ENCODE peak calls at places on chromosomes 13 and 19, in four cellular contexts. H is uterus, W is HCT116, O is suprapubic skin. E is an unnamed sample.

GRCh38 chr13:82976499-82976898 is 905.8 kb downstream of the SLITRK1 start:
- DNase-seq in W (no peak), H (no peak), O (no peak), E (no peak)

GRCh38 chr13:26589754-26590153 is 32.3 kb downstream of the WASF3 start:
- DNase-seq in O (no peak), W (no peak), H (peak; percentile 26), E (no peak)

GRCh38 chr13:107239213-107239612 is 671.3 kb upstream of the ARGLU1 start:
- DNase-seq in H (no peak), O (no peak), W (no peak), E (no peak)

GRCh38 chr19:50759886-50760285 is 10.4 kb upstream of the GPR32 start:
- DNase-seq in W (peak; percentile 69), O (no peak), H (no peak), E (no peak)

GRCh38 chr13:90701264-90701663 is 646.2 kb upstream of the MIR17HG start:
- DNase-seq in O (no peak), W (no peak), H (no peak), E (no peak)

GRCh38 chr13:102830646-102831045 is 15.2 kb upstream of the ERCC5 start:
- DNase-seq in W (no peak), H (no peak), O (no peak), E (no peak)

GRCh38 chr13:21785990-21786389 is 115.1 kb downstream of the FGF9 start:
- DNase-seq in W (no peak), O (no peak), H (no peak), E (no peak)

GRCh38 chr13:27132538-27132937 is 39.1 kb downstream of the USP12 start:
- DNase-seq in W (no peak), O (no peak), H (no peak), E (no peak)

GRCh38 chr13:42065414-42065813 is 17.0 kb downstream of the DGKH start:
- DNase-seq in W (no peak), H (no peak), O (no peak), E (no peak)

GRCh38 chr13:96229356-96229755 is 139.4 kb downstream of the HS6ST3 start:
- DNase-seq in H (no peak), W (peak; percentile 48), O (no peak), E (no peak)

GRCh38 chr13:43009506-43009905 is 13.9 kb upstream of the DNAJC15 start:
- DNase-seq in W (no peak), H (no peak), O (no peak), E (no peak)

GRCh38 chr13:34223984-34224383 is 406.0 kb downstream of the RFC3 start:
- DNase-seq in O (no peak), W (no peak), H (no peak), E (no peak)

GRCh38 chr13:80881495-80882482 is 540.9 kb upstream of the SPRY2 start:
- DNase-seq in H (no peak), O (no peak), W (no peak), E (no peak)

GRCh38 chr19:16714702-16715294 is 4.8 kb upstream of the NWD1 start:
- DNase-seq in H (no peak), W (peak; percentile 48), O (no peak), E (peak; percentile 40)

GRCh38 chr13:106182404-106182803 is 353.1 kb downstream of the EFNB2 start:
- DNase-seq in O (no peak), W (peak; percentile 35), H (no peak), E (no peak)

GRCh38 chr13:98207411-98207810 is 30.3 kb upstream of the RNF113B start:
- DNase-seq in W (no peak), O (no peak), H (no peak), E (no peak)

GRCh38 chr13:25744176-25744575 is 307.6 kb downstream of the SHISA2 start:
- DNase-seq in W (no peak), O (no peak), H (no peak), E (no peak)

GRCh38 chr13:110044521-110045200 is 258.3 kb upstream of the IRS2 start:
- DNase-seq in W (no peak), H (no peak), O (no peak), E (no peak)

GRCh38 chr19:2477141-2477710 is 1.3 kb downstream of the GADD45B start:
- DNase-seq in W (no peak), H (peak; percentile 39), O (no peak), E (peak; percentile 64)

GRCh38 chr19:50008532-50008931 is 16.6 kb downstream of the VRK3 start:
- DNase-seq in O (no peak), H (no peak), W (no peak), E (no peak)

GRCh38 chr19:12064266-12065099 is at the start of gene ZNF844:
- DNase-seq in H (peak; percentile 95), W (no peak), O (peak; percentile 99), E (peak; percentile 97)

GRCh38 chr19:10116085-10116865 is 3.4 kb downstream of the EIF3G start:
- DNase-seq in O (no peak), H (no peak), W (no peak), E (peak; percentile 80)
- TF ChIP-seq POLR2A in O (no peak), H (no peak), W (no peak), E (no peak)

GRCh38 chr13:113084094-113084942 is 21.3 kb upstream of the F7 start:
- DNase-seq in O (no peak), H (no peak), W (no peak), E (no peak)
- TF ChIP-seq CTCF in O (no peak), H (no peak), W (peak; percentile 51), E (no peak)

DNA sequence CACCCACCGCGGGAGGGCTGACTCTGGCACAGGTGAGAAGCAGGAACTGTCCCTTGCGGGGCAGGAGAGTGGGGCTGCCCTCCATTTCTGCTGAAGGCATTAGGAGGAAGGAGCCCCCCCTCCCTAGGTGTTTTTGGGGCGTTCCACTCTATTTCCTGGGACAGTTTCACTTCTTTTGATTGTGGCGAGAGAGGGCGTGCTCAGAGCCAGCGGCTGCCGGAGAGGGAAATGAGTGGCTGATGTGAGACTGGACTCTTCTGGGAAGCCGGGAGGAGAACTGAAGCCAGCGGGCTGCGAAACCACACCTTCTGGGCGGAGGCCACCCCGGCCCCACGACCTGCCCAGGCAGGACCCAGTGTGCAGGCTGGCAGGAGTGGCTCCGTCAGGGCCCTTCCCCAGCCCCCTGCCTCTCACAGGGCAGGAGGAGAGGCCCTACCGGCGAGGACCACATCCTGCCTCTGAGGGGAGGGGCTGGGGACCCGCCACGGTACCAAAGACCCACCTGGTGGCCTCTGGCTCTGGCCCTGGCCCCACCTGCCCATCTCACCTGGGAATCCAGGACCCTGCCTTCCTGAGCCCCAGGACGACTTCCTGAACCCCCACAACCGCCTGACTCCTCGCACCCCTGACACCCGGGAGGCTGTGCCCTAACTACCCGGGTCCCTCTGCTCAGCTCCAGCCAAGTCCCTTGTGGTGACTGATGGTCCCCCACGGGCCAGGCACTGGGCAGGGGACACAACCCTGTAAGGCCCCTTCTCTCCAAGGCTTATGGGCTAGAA is 25.9 kb downstream of the MPND start:
- DNase-seq in W (no peak), O (no peak), H (no peak), E (peak; percentile 66)
- H3K4me3 ChIP-seq in W (no peak overlapping the region), O (peak overlapping the region; percentile 38), H (peak overlapping the region; percentile 4), E (peak overlapping the region; percentile 62)

GRCh38 chr19:53521373-53522202 is 16.4 kb upstream of the ZNF331 start:
- DNase-seq in W (no peak), O (no peak), H (no peak), E (no peak)
- TF ChIP-seq POLR2A in W (no peak), O (no peak), H (no peak), E (no peak)

DNA sequence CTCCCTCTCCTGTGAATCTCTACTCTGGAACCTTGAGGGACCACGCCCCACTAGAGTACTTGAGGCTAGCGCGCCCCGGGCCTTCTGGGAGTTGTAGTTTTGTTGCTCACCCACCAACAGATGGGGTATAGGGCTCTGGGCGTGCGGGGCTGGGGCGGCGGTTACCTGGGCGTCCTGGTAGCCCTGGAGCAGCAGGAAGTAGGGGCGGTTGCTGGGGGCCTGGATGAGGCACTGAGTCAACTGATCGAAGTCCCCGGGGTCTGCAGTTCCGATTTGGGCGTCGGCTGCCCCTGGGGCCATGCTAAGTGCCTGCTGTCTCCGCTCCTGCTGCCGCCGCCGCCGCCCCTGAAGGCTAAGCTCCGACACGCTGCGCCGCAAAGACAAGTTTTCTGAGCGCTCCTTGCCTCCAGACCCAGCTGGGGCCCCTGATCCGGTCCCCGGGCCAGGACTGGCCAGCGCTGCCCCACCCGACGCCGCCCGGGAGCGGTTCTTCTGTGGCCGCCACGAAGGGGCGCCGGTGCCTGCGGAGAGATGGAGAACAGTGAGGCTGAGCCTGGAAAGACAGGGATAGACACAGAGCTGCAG is 5.3 kb downstream of the RASIP1 start:
- DNase-seq in H (no peak), O (no peak), W (no peak), E (no peak)
- TF ChIP-seq CTCF in H (no peak), O (no peak), W (no peak), E (no peak)

GRCh38 chr19:34429553-34429952 is 1.4 kb downstream of the UBA2 start:
- DNase-seq in W (no peak), O (no peak), H (no peak), E (no peak)
- H3K4me3 ChIP-seq in W (peak overlapping the region; percentile 94), O (peak overlapping the region; percentile 100), H (peak overlapping the region; percentile 52), E (peak overlapping the region; percentile 98)

GRCh38 chr13:30466841-30467252 is 1.1 kb upstream of the HMGB1 start:
- DNase-seq in O (no peak), W (no peak), H (no peak), E (no peak)

GRCh38 chr13:30464496-30465351 is 1.0 kb downstream of the HMGB1 start:
- DNase-seq in H (peak; percentile 83), O (peak; percentile 89), W (no peak), E (peak; percentile 61)

GRCh38 chr13:30466358-30466714 is 600 bp upstream of the HMGB1 start:
- DNase-seq in H (no peak), O (no peak), W (no peak), E (no peak)

GRCh38 chr13:30465541-30466357 is at the start of gene HMGB1:
- DNase-seq in W (peak; percentile 98), O (peak; percentile 99), H (peak; percentile 98), E (peak; percentile 99)

GRCh38 chr13:30463820-30464495 is 1.8 kb downstream of the HMGB1 start:
- DNase-seq in H (peak; percentile 57), W (no peak), O (peak; percentile 83), E (peak; percentile 48)
- TF ChIP-seq POLR2A in H (no peak), W (no peak), O (no peak), E (no peak)

DNA sequence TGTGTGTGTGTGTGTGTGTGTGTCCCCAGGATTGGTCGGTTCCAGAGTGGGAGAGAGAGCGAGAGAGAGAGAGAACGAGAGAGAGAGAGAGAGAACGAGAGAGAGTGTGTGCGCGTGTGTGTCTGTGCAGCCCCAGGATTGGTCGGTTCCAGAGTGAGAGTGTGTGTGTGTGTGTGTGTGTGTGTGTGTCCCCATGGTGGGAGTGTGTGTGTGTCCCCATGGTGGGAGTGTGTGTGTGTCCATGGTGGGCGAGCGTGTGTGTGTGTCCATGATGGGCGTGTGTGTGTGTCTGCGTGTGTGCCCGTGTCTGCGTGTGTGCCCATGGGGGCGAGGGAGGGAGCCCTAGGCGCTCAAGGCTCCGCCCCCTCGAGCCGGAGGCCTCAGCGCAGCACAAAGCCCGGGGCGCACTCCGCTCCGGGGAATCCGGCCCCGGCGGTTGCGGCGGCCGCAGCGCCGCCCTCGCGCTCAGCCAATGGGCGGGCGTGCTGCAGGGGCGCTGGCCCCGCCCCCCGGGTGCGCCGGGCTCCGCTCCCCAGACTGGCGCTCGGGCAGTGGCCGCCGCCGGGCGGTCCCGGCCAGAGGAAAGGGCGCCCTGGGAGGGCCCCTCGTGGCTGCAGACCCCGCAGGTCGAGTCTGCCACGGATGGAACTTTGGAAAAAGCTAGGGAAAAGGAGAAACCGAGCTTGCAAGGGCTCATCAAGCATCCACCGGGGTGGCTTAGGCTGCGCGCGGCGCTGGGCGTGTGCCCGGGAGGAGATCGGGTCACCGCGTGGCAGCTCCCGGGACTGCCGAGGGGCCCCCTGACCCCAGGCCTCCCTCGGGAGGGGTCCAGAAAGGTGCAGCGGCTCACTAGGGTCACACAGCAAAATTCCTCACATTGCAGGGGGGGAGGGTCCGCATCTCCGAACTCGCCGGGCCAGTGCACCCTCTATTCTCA is 96.2 kb downstream of the INSR start:
- DNase-seq in O (peak; percentile 92), H (peak; percentile 92), W (peak; percentile 84), E (peak; percentile 79)
- TF ChIP-seq CTCF in O (no peak), H (no peak), W (peak; percentile 17), E (peak; percentile 47)

E was measured in breast epithelium.